ENCODE peak calls at places on chromosomes 2 and 18, in four cellular contexts. V is pancreas, D is body of pancreas, A is PC-3. U is an unnamed sample.

GRCh38 chr2:27025861-27026851 is 6.6 kb upstream of the TMEM214 start:
- DNase-seq in V (no peak), D (no peak), A (no peak), U (no peak)

GRCh38 chr2:85560812-85561279 is 447 bp downstream of the GGCX start:
- DNase-seq in V (no peak), D (no peak), A (no peak), U (no peak)

GRCh38 chr2:190887089-190887488 is 6.5 kb downstream of the GLS start:
- DNase-seq in V (no peak), D (no peak), A (peak; percentile 52), U (no peak)

GRCh38 chr2:238295144-238296112 is 7.0 kb upstream of the PER2 start:
- DNase-seq in V (no peak), D (peak; percentile 4), A (no peak), U (no peak)

GRCh38 chr2:19607931-19608762 is 249.7 kb upstream of the OSR1 start:
- DNase-seq in V (no peak), D (no peak), A (peak; percentile 71), U (no peak)

GRCh38 chr18:49619792-49620191 is 57.9 kb downstream of the LIPG start:
- DNase-seq in V (no peak), D (no peak), A (no peak), U (no peak)

GRCh38 chr2:170930132-170931109 is 1.4 kb downstream of the GORASP2 start:
- DNase-seq in V (peak; percentile 18), D (peak; percentile 33), A (peak; percentile 64), U (peak; percentile 35)

GRCh38 chr2:159497256-159497655 is 119.1 kb downstream of the BAZ2B start:
- DNase-seq in V (no peak), D (no peak), A (peak; percentile 90), U (peak; percentile 14)

GRCh38 chr2:69344305-69344704 is 42.7 kb downstream of the GFPT1 start:
- DNase-seq in V (no peak), D (no peak), A (no peak), U (no peak)

GRCh38 chr18:58635891-58636290 is 7.0 kb upstream of the ALPK2 start:
- DNase-seq in V (no peak), D (no peak), A (peak; percentile 71), U (no peak)

GRCh38 chr2:45771251-45771650 is 119.8 kb downstream of the PRKCE start:
- DNase-seq in V (no peak), D (peak; percentile 37), A (no peak), U (no peak)

GRCh38 chr2:85770369-85770768 is 16.6 kb downstream of the ATOH8 start:
- DNase-seq in V (no peak), D (no peak), A (no peak), U (peak; percentile 22)

GRCh38 chr2:185179783-185180182 is 558.8 kb upstream of the FSIP2 start:
- DNase-seq in V (no peak), D (no peak), A (no peak), U (no peak)

GRCh38 chr18:36397033-36397432 is 99.5 kb downstream of the FHOD3 start:
- DNase-seq in V (no peak), D (no peak), A (no peak), U (no peak)

GRCh38 chr2:228268756-228269155 is 87.3 kb upstream of the SPHKAP start:
- DNase-seq in V (no peak), D (no peak), A (no peak), U (no peak)

GRCh38 chr2:237486819-237487448 is at the start of gene MLPH:
- DNase-seq in V (peak; percentile 76), D (peak; percentile 81), A (peak; percentile 80), U (peak; percentile 72)

GRCh38 chr18:24076950-24077349 is 61.9 kb upstream of the CABYR start:
- DNase-seq in V (no peak), D (no peak), A (no peak), U (no peak)

GRCh38 chr2:20061476-20061875 is 10.0 kb upstream of the LAPTM4A start:
- DNase-seq in V (no peak), D (no peak), A (peak; percentile 6), U (no peak)

GRCh38 chr2:106054336-106054735 is 139.8 kb downstream of the UXS1 start:
- DNase-seq in V (no peak), D (no peak), A (no peak), U (no peak)

GRCh38 chr18:76518073-76518472 is 23.0 kb upstream of the ZNF516 start:
- DNase-seq in V (no peak), D (no peak), A (no peak), U (no peak)

GRCh38 chr2:195337597-195337996 is 319.4 kb upstream of the SLC39A10 start:
- DNase-seq in V (no peak), D (no peak), A (no peak), U (no peak)

GRCh38 chr18:26471826-26472225 is 76.5 kb downstream of the KCTD1 start:
- DNase-seq in V (no peak), D (no peak), A (no peak), U (no peak)

GRCh38 chr2:12715258-12715865 is 1.4 kb upstream of the TRIB2 start:
- DNase-seq in V (no peak), D (no peak), A (no peak), U (no peak)

GRCh38 chr2:8684421-8684884 is 2.6 kb downstream of the ID2 start:
- DNase-seq in V (no peak), D (no peak), A (peak; percentile 34), U (no peak)

GRCh38 chr18:42157420-42157819 is 202.4 kb downstream of the PIK3C3 start:
- DNase-seq in V (no peak), D (no peak), A (no peak), U (no peak)

GRCh38 chr2:66587216-66587615 is 152.3 kb downstream of the MEIS1 start:
- DNase-seq in V (peak; percentile 46), D (peak; percentile 73), A (peak; percentile 60), U (peak; percentile 40)

GRCh38 chr2:232926448-232927040 is 56.5 kb downstream of the SNORC start:
- DNase-seq in V (no peak), D (no peak), A (no peak), U (no peak)

GRCh38 chr18:50009772-50010171 is 185.2 kb downstream of the MYO5B start:
- DNase-seq in V (peak; percentile 46), D (peak; percentile 66), A (peak; percentile 47), U (peak; percentile 48)

GRCh38 chr2:232541195-232541960 is 1.9 kb downstream of the CHRNG start:
- DNase-seq in V (no peak), D (no peak), A (no peak), U (no peak)

GRCh38 chr2:231670892-231671616 is 37.3 kb upstream of the PTMA start:
- DNase-seq in V (no peak), D (no peak), A (peak; percentile 39), U (peak; percentile 68)

GRCh38 chr2:215920244-215921100 is 92.9 kb downstream of the MREG start:
- DNase-seq in V (peak; percentile 17), D (peak; percentile 51), A (peak; percentile 84), U (peak; percentile 85)

GRCh38 chr18:35811896-35812295 is 160.6 kb upstream of the RMP24 start:
- DNase-seq in V (no peak), D (no peak), A (peak; percentile 12), U (no peak)

GRCh38 chr2:47650001-47650535 is 132.9 kb upstream of the MSH6 start:
- DNase-seq in V (no peak), D (no peak), A (no peak), U (no peak)

GRCh38 chr2:62475172-62476011 is 30.6 kb downstream of the TMEM17 start:
- DNase-seq in V (no peak), D (peak; percentile 52), A (no peak), U (no peak)

GRCh38 chr18:36761186-36761698 is 67.6 kb downstream of the TPGS2 start:
- DNase-seq in V (no peak), D (no peak), A (no peak), U (no peak)

GRCh38 chr2:215505044-215505786 is 69.3 kb upstream of the FN1 start:
- DNase-seq in V (peak; percentile 31), D (peak; percentile 20), A (no peak), U (no peak)

GRCh38 chr2:204145197-204146190 is 208.9 kb downstream of the ICOS start:
- DNase-seq in V (peak; percentile 56), D (peak; percentile 76), A (peak; percentile 87), U (peak; percentile 77)

DNA sequence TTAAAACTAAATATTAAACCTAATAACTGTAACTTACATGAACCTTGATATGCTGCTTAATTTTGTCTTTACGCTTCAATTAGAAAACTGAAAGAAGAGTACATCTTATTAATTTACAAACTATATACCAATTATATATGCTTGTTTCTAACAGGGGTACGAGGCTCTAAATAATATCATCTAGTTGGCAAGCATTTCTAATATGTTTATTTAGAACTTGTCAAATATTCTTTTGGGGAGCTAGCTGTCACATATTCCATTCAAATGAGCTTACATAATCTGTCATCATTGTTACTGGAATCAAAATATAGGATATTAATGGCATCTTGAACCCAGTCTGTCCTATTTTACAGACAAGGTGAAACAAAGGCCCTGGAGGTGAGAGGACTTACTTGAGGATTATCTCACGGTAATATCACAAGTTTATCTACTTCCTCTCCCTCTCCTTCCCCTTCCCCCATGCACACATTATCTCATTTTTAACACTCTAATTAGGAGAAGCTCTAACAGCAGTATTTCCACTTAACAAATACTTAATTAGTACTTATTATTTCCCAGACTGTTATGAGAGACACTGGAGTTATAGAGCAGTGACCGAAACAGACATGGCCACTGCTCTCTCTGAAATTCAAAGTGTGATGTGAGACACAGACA is 3.5 kb downstream of the PRKD3 start:
- DNase-seq in V (no peak), D (no peak), A (no peak), U (no peak)
- H3K4me1 ChIP-seq in V (peaks cover 18% of the 10 kb centered on the region), D (peaks cover 34% of the 10 kb centered on the region), A (peaks cover 16% of the 10 kb centered on the region), U (peaks cover 18% of the 10 kb centered on the region)

GRCh38 chr2:178787934-178788333 is 19.3 kb downstream of the TTN start:
- DNase-seq in V (no peak), D (no peak), A (no peak), U (no peak)

GRCh38 chr2:178782236-178782635 is 25.0 kb downstream of the TTN start:
- DNase-seq in V (no peak), D (no peak), A (peak; percentile 76), U (no peak)

GRCh38 chr2:178783889-178784288 is 23.3 kb downstream of the TTN start:
- DNase-seq in V (no peak), D (no peak), A (no peak), U (no peak)

DNA sequence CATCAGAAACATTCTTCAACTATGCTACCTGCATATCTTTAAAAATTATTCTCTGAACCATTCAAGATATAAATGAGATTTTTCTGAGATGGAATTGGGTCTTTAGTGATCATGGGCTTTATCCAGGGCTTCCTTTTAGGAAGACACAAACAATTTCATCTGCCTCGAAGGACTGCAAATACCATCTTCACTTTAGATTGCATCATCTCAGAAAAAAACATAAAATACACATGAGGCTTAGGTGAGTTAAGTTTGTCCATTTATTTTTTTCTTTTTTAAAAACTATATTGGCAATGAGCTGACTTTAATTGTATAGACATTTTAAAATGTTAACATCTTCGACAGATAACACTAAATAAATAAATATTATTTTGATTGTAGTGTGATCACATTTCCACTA is 20.1 kb downstream of the TTN start:
- DNase-seq in V (no peak), D (no peak), A (no peak), U (no peak)
- H3K4me1 ChIP-seq in V (no peaks in the 10 kb centered on the region), D (no peaks in the 10 kb centered on the region), A (peaks cover 6% of the 10 kb centered on the region), U (no peaks in the 10 kb centered on the region)

GRCh38 chr2:151508519-151508918 is 98.8 kb downstream of the RIF1 start:
- DNase-seq in V (no peak), D (no peak), A (no peak), U (no peak)
- H3K4me1 ChIP-seq in V (no peaks in the 10 kb centered on the region), D (no peaks in the 10 kb centered on the region), A (no peaks in the 10 kb centered on the region), U (no peaks in the 10 kb centered on the region)

DNA sequence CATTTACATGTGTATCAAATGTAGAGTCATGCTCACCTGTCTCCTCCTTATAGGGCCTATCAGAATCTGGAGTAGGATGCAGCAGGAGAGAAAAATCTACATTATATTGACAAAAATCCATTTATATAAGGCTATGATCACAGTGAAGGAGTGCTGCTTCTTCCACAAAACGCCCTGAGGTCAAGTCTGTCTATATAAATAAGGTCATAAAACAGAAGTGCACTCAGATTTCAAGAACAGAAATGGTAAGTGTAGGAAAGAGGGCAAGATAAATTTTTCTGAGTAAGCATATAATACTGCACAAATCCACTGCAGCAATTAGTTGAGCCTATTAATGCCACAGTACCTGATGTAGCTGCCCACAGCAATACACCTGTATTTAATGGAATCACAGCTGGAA is 51.8 kb downstream of the COL5A2 start:
- DNase-seq in V (no peak), D (no peak), A (peak; percentile 30), U (no peak)
- H3K4me1 ChIP-seq in V (no peaks in the 10 kb centered on the region), D (no peaks in the 10 kb centered on the region), A (peaks cover 64% of the 10 kb centered on the region), U (no peaks in the 10 kb centered on the region)

U was measured in mucosa of descending colon.